ENCODE peak calls at places on chromosomes 11 and 22, in seven cellular contexts. R is fibroblast of the conjunctiva; V is EL; W is stimulated activated CD4-positive, alpha-beta T cell treated with anti-CD3 and anti-CD28 coated beads, Interleukin-2, amount 100 ng/mL, for 48 hours; A is left ventricle myocardium superior; G is NCI-H2081; D is T-helper 2 cell. Y is an unnamed sample.

GRCh38 chr22:41449321-41449720 is 2.7 kb upstream of the TOB2 start:
- DNase-seq in G (no peak), R (no peak), V (no peak), D (no peak), A (no peak), W (no peak), Y (no peak)

GRCh38 chr22:17359501-17359900 is 9.8 kb upstream of the CECR2 start:
- DNase-seq in D (no peak), R (no peak), G (no peak), A (no peak), V (peak), W (no peak), Y (no peak)

GRCh38 chr11:117071344-117071787 is 26.9 kb downstream of the SIK3 start:
- DNase-seq in R (no peak), V (peak), G (no peak), W (no peak), D (no peak), A (no peak), Y (no peak)

GRCh38 chr11:1468002-1468401 is 18.6 kb downstream of the MOB2 start:
- DNase-seq in A (peak), R (no peak), G (no peak), D (no peak), V (no peak), W (no peak), Y (no peak)

GRCh38 chr11:117701781-117702180 is 95.2 kb downstream of the DSCAML1 start:
- DNase-seq in A (no peak), R (no peak), D (no peak), W (no peak), G (no peak), V (no peak), Y (no peak)

GRCh38 chr11:28466506-28466905 is 358.3 kb downstream of the METTL15 start:
- DNase-seq in G (no peak), W (no peak), D (no peak), R (no peak), A (no peak), V (no peak), Y (no peak)

GRCh38 chr11:72008728-72009127 is 10.0 kb downstream of the IL18BP start:
- DNase-seq in A (no peak), D (no peak), W (no peak), R (no peak), G (no peak), V (no peak), Y (no peak)

GRCh38 chr11:11043676-11044075 is 185.8 kb upstream of the ZBED5 start:
- DNase-seq in A (no peak), V (no peak), G (no peak), W (no peak), R (no peak), D (no peak), Y (no peak)

GRCh38 chr11:91730071-91730470 is 494.5 kb upstream of the FAT3 start:
- DNase-seq in W (no peak), D (no peak), A (no peak), R (no peak), V (no peak), G (no peak), Y (no peak)

GRCh38 chr11:65352783-65353182 is 1.8 kb upstream of the TIGD3 start:
- DNase-seq in V (peak), R (no peak), D (no peak), A (peak), G (no peak), W (no peak), Y (no peak)

GRCh38 chr11:1532606-1533341 is 39.3 kb downstream of the DUSP8 start:
- DNase-seq in W (no peak), V (peak), G (no peak), A (peak), D (no peak), R (no peak), Y (no peak)

GRCh38 chr11:94851864-94852581 is 83.9 kb downstream of the AMOTL1 start:
- DNase-seq in R (no peak), G (no peak), W (no peak), V (no peak), D (no peak), A (no peak), Y (no peak)

GRCh38 chr11:60455531-60456042 is at the start of gene MS4A1:
- DNase-seq in R (no peak), V (no peak), A (no peak), D (no peak), G (no peak), W (no peak), Y (no peak)

GRCh38 chr22:30602049-30602448 is 4.9 kb upstream of the TCN2 start:
- DNase-seq in W (no peak), G (no peak), R (no peak), V (peak), D (no peak), A (no peak), Y (no peak)

GRCh38 chr22:28977481-28977971 is 84.1 kb downstream of the C22orf31 start:
- DNase-seq in D (no peak), V (no peak), W (no peak), A (no peak), G (no peak), R (no peak), Y (no peak)

GRCh38 chr11:103867481-103867880 is 169.0 kb upstream of the DDI1 start:
- DNase-seq in A (no peak), R (no peak), V (no peak), G (no peak), W (no peak), D (no peak), Y (no peak)

GRCh38 chr11:6992457-6993431 is 27.4 kb downstream of the ZNF214 start:
- DNase-seq in W (no peak), G (no peak), V (peak), D (no peak), A (no peak), R (peak), Y (no peak)

GRCh38 chr11:6686006-6686405 is 2.9 kb upstream of the MRPL17 start:
- DNase-seq in R (peak), G (no peak), D (no peak), V (no peak), A (no peak), W (no peak), Y (no peak)

GRCh38 chr11:86632499-86633269 is 39.7 kb downstream of the ME3 start:
- DNase-seq in D (no peak), G (no peak), W (peak), V (peak), R (peak), A (no peak), Y (peak)

GRCh38 chr11:109304159-109304558 is 117.8 kb upstream of the C11orf87 start:
- DNase-seq in D (no peak), R (no peak), G (no peak), W (no peak), A (no peak), V (peak), Y (no peak)

GRCh38 chr11:43942651-43943356 is 367 bp downstream of the C11orf96 start:
- DNase-seq in D (no peak), G (no peak), R (no peak), V (peak), W (no peak), A (peak), Y (no peak)

GRCh38 chr11:109552376-109552775 is 130.4 kb downstream of the C11orf87 start:
- DNase-seq in V (peak), D (no peak), A (no peak), G (no peak), R (no peak), W (no peak), Y (no peak)

GRCh38 chr11:78722786-78723185 is 148.1 kb upstream of the NARS2 start:
- DNase-seq in W (no peak), G (no peak), V (no peak), R (no peak), A (no peak), D (no peak), Y (no peak)

Y was measured in NK-92 treated with Interleukin-12 subunit alpha and Interleukin-12 subunit beta, amount 100 ng/mL, for 24 hours.